ENCODE peak calls at places on chromosomes 6 and 20, in nine cellular contexts. One of them, this sample, is unnamed. For H3K4me1, the result is how much of the 10 kb centered on the place peaks cover.

GRCh38 chr6:106525111-106525884 is 104.0 kb downstream of the RTN4IP1 start:
- DNase-seq in ovary: no peak
- DNase-seq in astrocyte: no peak
- DNase-seq in cardiac muscle cell: no peak
- DNase-seq in tibial artery: no peak
- DNase-seq in neural progenitor cell: no peak
- DNase-seq in A673: no peak
- DNase-seq in MM.1S: peak
- DNase-seq in IMR-90: no peak
- DNase-seq in this sample: no peak

GRCh38 chr6:97040355-97040860 is 115.9 kb downstream of the KLHL32 start:
- DNase-seq in astrocyte: no peak
- DNase-seq in neural progenitor cell: peak
- DNase-seq in MM.1S: no peak
- DNase-seq in IMR-90: no peak
- DNase-seq in tibial artery: no peak
- DNase-seq in cardiac muscle cell: no peak
- DNase-seq in A673: no peak
- DNase-seq in ovary: no peak
- DNase-seq in this sample: no peak

GRCh38 chr20:46546293-46546692 is 4.2 kb downstream of the OCSTAMP start:
- DNase-seq in tibial artery: no peak
- DNase-seq in A673: no peak
- DNase-seq in IMR-90: no peak
- DNase-seq in ovary: no peak
- DNase-seq in MM.1S: no peak
- DNase-seq in astrocyte: no peak
- DNase-seq in neural progenitor cell: no peak
- DNase-seq in cardiac muscle cell: no peak
- DNase-seq in this sample: no peak

GRCh38 chr6:155782320-155782730 is 326.7 kb upstream of the NOX3 start:
- DNase-seq in IMR-90: peak
- DNase-seq in MM.1S: no peak
- DNase-seq in ovary: no peak
- DNase-seq in astrocyte: peak
- DNase-seq in cardiac muscle cell: peak
- DNase-seq in neural progenitor cell: no peak
- DNase-seq in A673: peak
- DNase-seq in tibial artery: no peak
- DNase-seq in this sample: no peak

GRCh38 chr20:60057866-60058807 is 99.9 kb downstream of the CDH26 start:
- DNase-seq in cardiac muscle cell: peak
- DNase-seq in neural progenitor cell: peak
- DNase-seq in MM.1S: no peak
- DNase-seq in ovary: no peak
- DNase-seq in A673: peak
- DNase-seq in IMR-90: peak
- DNase-seq in astrocyte: peak
- DNase-seq in tibial artery: no peak
- DNase-seq in this sample: no peak

GRCh38 chr6:29730575-29731126 is 7.4 kb downstream of the HLA-F start:
- DNase-seq in tibial artery: no peak
- DNase-seq in MM.1S: no peak
- DNase-seq in cardiac muscle cell: no peak
- DNase-seq in neural progenitor cell: no peak
- DNase-seq in ovary: no peak
- DNase-seq in IMR-90: no peak
- DNase-seq in A673: no peak
- DNase-seq in astrocyte: no peak
- DNase-seq in this sample: no peak

GRCh38 chr6:166587631-166588413 is 1.3 kb upstream of the RAMACL start:
- DNase-seq in cardiac muscle cell: no peak
- DNase-seq in tibial artery: no peak
- DNase-seq in ovary: no peak
- DNase-seq in IMR-90: no peak
- DNase-seq in A673: no peak
- DNase-seq in astrocyte: no peak
- DNase-seq in MM.1S: no peak
- DNase-seq in neural progenitor cell: peak
- DNase-seq in this sample: no peak

GRCh38 chr6:145339089-145339488 is 396.2 kb downstream of the EPM2A start:
- DNase-seq in neural progenitor cell: no peak
- DNase-seq in IMR-90: no peak
- DNase-seq in MM.1S: no peak
- DNase-seq in ovary: no peak
- DNase-seq in tibial artery: no peak
- DNase-seq in A673: no peak
- DNase-seq in astrocyte: no peak
- DNase-seq in cardiac muscle cell: no peak
- DNase-seq in this sample: no peak

GRCh38 chr6:157194643-157195042 is 128.7 kb downstream of the TMEM242 start:
- DNase-seq in ovary: no peak
- DNase-seq in MM.1S: no peak
- DNase-seq in A673: no peak
- DNase-seq in IMR-90: peak
- DNase-seq in astrocyte: peak
- DNase-seq in tibial artery: no peak
- DNase-seq in cardiac muscle cell: peak
- DNase-seq in neural progenitor cell: no peak
- DNase-seq in this sample: no peak

GRCh38 chr6:6973721-6974120 is 134.0 kb upstream of the RREB1 start:
- DNase-seq in IMR-90: no peak
- DNase-seq in MM.1S: no peak
- DNase-seq in A673: no peak
- DNase-seq in ovary: no peak
- DNase-seq in tibial artery: no peak
- DNase-seq in cardiac muscle cell: no peak
- DNase-seq in neural progenitor cell: no peak
- DNase-seq in astrocyte: no peak
- DNase-seq in this sample: no peak

GRCh38 chr20:58174708-58175287 is 53.7 kb downstream of the ANKRD60 start:
- DNase-seq in tibial artery: peak
- DNase-seq in astrocyte: no peak
- DNase-seq in cardiac muscle cell: no peak
- DNase-seq in IMR-90: no peak
- DNase-seq in neural progenitor cell: peak
- DNase-seq in A673: no peak
- DNase-seq in ovary: peak
- DNase-seq in MM.1S: no peak
- DNase-seq in this sample: no peak

GRCh38 chr20:30168025-30168799 is 1089.3 kb upstream of the DEFB115 start:
- DNase-seq in A673: no peak
- DNase-seq in astrocyte: no peak
- DNase-seq in ovary: peak
- DNase-seq in neural progenitor cell: no peak
- DNase-seq in IMR-90: no peak
- DNase-seq in tibial artery: peak
- DNase-seq in MM.1S: no peak
- DNase-seq in cardiac muscle cell: no peak
- DNase-seq in this sample: peak

GRCh38 chr6:52361945-52362442 is at the start of gene PAQR8:
- DNase-seq in cardiac muscle cell: peak
- DNase-seq in neural progenitor cell: peak
- DNase-seq in A673: peak
- DNase-seq in IMR-90: peak
- DNase-seq in tibial artery: peak
- DNase-seq in ovary: peak
- DNase-seq in MM.1S: peak
- DNase-seq in astrocyte: peak
- DNase-seq in this sample: peak

GRCh38 chr20:62096421-62097380 is 25.6 kb upstream of the LSM14B start:
- DNase-seq in MM.1S: no peak
- DNase-seq in IMR-90: no peak
- DNase-seq in A673: no peak
- DNase-seq in ovary: no peak
- DNase-seq in cardiac muscle cell: no peak
- DNase-seq in neural progenitor cell: no peak
- DNase-seq in tibial artery: no peak
- DNase-seq in astrocyte: no peak
- DNase-seq in this sample: no peak

GRCh38 chr6:117938324-117938995 is 31.4 kb downstream of the SLC35F1 start:
- DNase-seq in astrocyte: no peak
- DNase-seq in ovary: no peak
- DNase-seq in tibial artery: no peak
- DNase-seq in cardiac muscle cell: no peak
- DNase-seq in MM.1S: no peak
- DNase-seq in neural progenitor cell: no peak
- DNase-seq in IMR-90: no peak
- DNase-seq in A673: peak
- DNase-seq in this sample: peak

GRCh38 chr20:52060794-52061714 is 130.5 kb downstream of the ZFP64 start:
- DNase-seq in ovary: no peak
- DNase-seq in astrocyte: no peak
- DNase-seq in tibial artery: no peak
- DNase-seq in IMR-90: no peak
- DNase-seq in cardiac muscle cell: peak
- DNase-seq in neural progenitor cell: peak
- DNase-seq in A673: peak
- DNase-seq in MM.1S: no peak
- DNase-seq in this sample: no peak

DNA sequence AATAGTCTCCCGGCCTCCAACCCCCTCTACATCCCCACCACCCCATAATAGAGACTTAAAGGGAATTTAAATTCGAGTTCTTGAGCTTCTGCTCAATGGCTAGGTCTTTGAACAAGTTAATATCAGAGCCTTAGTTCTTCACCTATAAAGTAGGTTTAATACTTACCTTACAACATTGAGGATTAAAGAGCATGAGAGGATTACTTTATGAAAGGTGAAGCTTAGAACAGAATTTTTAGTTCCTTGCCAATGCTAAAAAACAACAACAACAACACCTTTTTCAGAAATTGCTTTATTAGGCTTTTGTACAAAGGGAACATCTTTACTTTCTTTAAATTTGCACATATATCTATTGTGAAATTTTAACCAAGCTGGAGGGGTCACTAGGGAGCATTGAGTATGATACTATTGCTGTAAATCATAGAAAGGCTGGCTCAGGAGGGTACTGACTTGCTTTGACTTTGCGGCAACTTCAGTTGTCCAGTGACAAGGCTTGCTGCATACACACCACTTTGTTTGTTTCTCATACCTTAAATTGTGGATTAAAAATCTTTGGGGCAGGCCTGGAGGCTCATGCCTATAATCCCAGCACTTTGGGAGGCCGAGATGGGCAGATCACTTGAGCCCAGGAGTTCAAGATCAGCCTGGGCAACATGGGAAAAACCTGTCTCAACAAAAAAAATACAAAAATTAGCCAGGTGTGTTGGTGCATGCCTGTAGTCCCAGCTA is 9.7 kb downstream of the TOP1 start:
- DNase-seq in tibial artery: no peak
- DNase-seq in ovary: no peak
- DNase-seq in cardiac muscle cell: no peak
- DNase-seq in astrocyte: no peak
- DNase-seq in A673: no peak
- DNase-seq in IMR-90: no peak
- DNase-seq in MM.1S: no peak
- DNase-seq in neural progenitor cell: no peak
- DNase-seq in this sample: no peak
- H3K4me1 ChIP-seq in tibial artery: under half
- H3K4me1 ChIP-seq in ovary: under half
- H3K4me1 ChIP-seq in cardiac muscle cell: under half
- H3K4me1 ChIP-seq in astrocyte: under half
- H3K4me1 ChIP-seq in A673: under half
- H3K4me1 ChIP-seq in IMR-90: under half
- H3K4me1 ChIP-seq in MM.1S: under half
- H3K4me1 ChIP-seq in neural progenitor cell: half or more
- H3K4me1 ChIP-seq in this sample: under half

GRCh38 chr20:49285813-49286494 is 8.1 kb upstream of the ZNFX1 start:
- DNase-seq in tibial artery: no peak
- DNase-seq in MM.1S: no peak
- DNase-seq in astrocyte: no peak
- DNase-seq in A673: no peak
- DNase-seq in cardiac muscle cell: no peak
- DNase-seq in IMR-90: no peak
- DNase-seq in neural progenitor cell: no peak
- DNase-seq in ovary: no peak
- DNase-seq in this sample: no peak
- H3K4me1 ChIP-seq in tibial artery: under half
- H3K4me1 ChIP-seq in MM.1S: under half
- H3K4me1 ChIP-seq in astrocyte: half or more
- H3K4me1 ChIP-seq in A673: under half
- H3K4me1 ChIP-seq in cardiac muscle cell: under half
- H3K4me1 ChIP-seq in IMR-90: under half
- H3K4me1 ChIP-seq in neural progenitor cell: half or more
- H3K4me1 ChIP-seq in ovary: under half
- H3K4me1 ChIP-seq in this sample: under half

GRCh38 chr20:53907968-53908751 is 162.2 kb downstream of the BCAS1 start:
- DNase-seq in neural progenitor cell: no peak
- DNase-seq in ovary: no peak
- DNase-seq in tibial artery: peak
- DNase-seq in astrocyte: no peak
- DNase-seq in A673: no peak
- DNase-seq in cardiac muscle cell: no peak
- DNase-seq in MM.1S: no peak
- DNase-seq in IMR-90: no peak
- DNase-seq in this sample: no peak
- H3K4me1 ChIP-seq in neural progenitor cell: under half
- H3K4me1 ChIP-seq in ovary: under half
- H3K4me1 ChIP-seq in tibial artery: under half
- H3K4me1 ChIP-seq in astrocyte: under half
- H3K4me1 ChIP-seq in A673: under half
- H3K4me1 ChIP-seq in cardiac muscle cell: under half
- H3K4me1 ChIP-seq in MM.1S: under half
- H3K4me1 ChIP-seq in IMR-90: under half
- H3K4me1 ChIP-seq in this sample: under half

GRCh38 chr6:39793528-39793927 is 1.4 kb downstream of the DAAM2 start:
- DNase-seq in MM.1S: no peak
- DNase-seq in astrocyte: no peak
- DNase-seq in A673: no peak
- DNase-seq in neural progenitor cell: no peak
- DNase-seq in cardiac muscle cell: no peak
- DNase-seq in ovary: no peak
- DNase-seq in tibial artery: no peak
- DNase-seq in IMR-90: no peak
- DNase-seq in this sample: no peak

GRCh38 chr6:39791311-39791710 is 865 bp upstream of the DAAM2 start:
- DNase-seq in A673: peak
- DNase-seq in neural progenitor cell: no peak
- DNase-seq in ovary: no peak
- DNase-seq in astrocyte: peak
- DNase-seq in MM.1S: no peak
- DNase-seq in tibial artery: no peak
- DNase-seq in IMR-90: no peak
- DNase-seq in cardiac muscle cell: peak
- DNase-seq in this sample: no peak

GRCh38 chr6:39792501-39793450 is 600 bp downstream of the DAAM2 start:
- DNase-seq in neural progenitor cell: no peak
- DNase-seq in MM.1S: no peak
- DNase-seq in ovary: peak
- DNase-seq in tibial artery: no peak
- DNase-seq in IMR-90: no peak
- DNase-seq in astrocyte: no peak
- DNase-seq in A673: no peak
- DNase-seq in cardiac muscle cell: no peak
- DNase-seq in this sample: no peak

GRCh38 chr6:39791850-39792500 is at the start of gene DAAM2:
- DNase-seq in ovary: peak
- DNase-seq in IMR-90: peak
- DNase-seq in cardiac muscle cell: peak
- DNase-seq in MM.1S: no peak
- DNase-seq in neural progenitor cell: peak
- DNase-seq in tibial artery: peak
- DNase-seq in astrocyte: peak
- DNase-seq in A673: peak
- DNase-seq in this sample: peak

GRCh38 chr6:39794231-39794630 is 2.1 kb downstream of the DAAM2 start:
- DNase-seq in astrocyte: no peak
- DNase-seq in cardiac muscle cell: no peak
- DNase-seq in tibial artery: no peak
- DNase-seq in IMR-90: no peak
- DNase-seq in MM.1S: no peak
- DNase-seq in A673: peak
- DNase-seq in ovary: no peak
- DNase-seq in neural progenitor cell: no peak
- DNase-seq in this sample: no peak
- H3K4me1 ChIP-seq in astrocyte: under half
- H3K4me1 ChIP-seq in cardiac muscle cell: under half
- H3K4me1 ChIP-seq in tibial artery: under half
- H3K4me1 ChIP-seq in IMR-90: under half
- H3K4me1 ChIP-seq in MM.1S: under half
- H3K4me1 ChIP-seq in A673: under half
- H3K4me1 ChIP-seq in ovary: under half
- H3K4me1 ChIP-seq in neural progenitor cell: under half
- H3K4me1 ChIP-seq in this sample: under half